ENCODE peak calls at places on chromosomes 16 and 17, in nine cellular contexts. One of them, this sample, is unnamed.

GRCh38 chr17:64025732-64026294 is 5.4 kb upstream of the ICAM2 start:
- DNase-seq in fibroblast of the aortic adventitia: peak
- DNase-seq in hippocampal formation: no peak
- DNase-seq in A549: peak
- DNase-seq in SK-N-MC: no peak
- DNase-seq in GM18507: peak
- DNase-seq in Karpas-422: peak
- DNase-seq in naive thymus-derived CD8-positive, alpha-beta T cell: peak
- DNase-seq in activated CD4-positive, CD25-positive, alpha-beta regulatory T cell treated with anti-CD3 and anti-CD28 coated beads, Interleukin-2, amount 50 U/mL, for 72 hours: peak
- DNase-seq in this sample: peak

GRCh38 chr17:80259642-80260535 is 763 bp upstream of the RNF213 start:
- DNase-seq in Karpas-422: no peak
- DNase-seq in hippocampal formation: peak
- DNase-seq in A549: peak
- DNase-seq in fibroblast of the aortic adventitia: peak
- DNase-seq in SK-N-MC: no peak
- DNase-seq in activated CD4-positive, CD25-positive, alpha-beta regulatory T cell treated with anti-CD3 and anti-CD28 coated beads, Interleukin-2, amount 50 U/mL, for 72 hours: peak
- DNase-seq in GM18507: peak
- DNase-seq in naive thymus-derived CD8-positive, alpha-beta T cell: peak
- DNase-seq in this sample: peak

GRCh38 chr16:519841-520687 is 7.4 kb upstream of the CAPN15 start:
- DNase-seq in A549: no peak
- DNase-seq in fibroblast of the aortic adventitia: no peak
- DNase-seq in hippocampal formation: no peak
- DNase-seq in GM18507: no peak
- DNase-seq in activated CD4-positive, CD25-positive, alpha-beta regulatory T cell treated with anti-CD3 and anti-CD28 coated beads, Interleukin-2, amount 50 U/mL, for 72 hours: no peak
- DNase-seq in SK-N-MC: no peak
- DNase-seq in naive thymus-derived CD8-positive, alpha-beta T cell: no peak
- DNase-seq in Karpas-422: no peak
- DNase-seq in this sample: no peak

GRCh38 chr17:61338000-61338864 is 61.4 kb upstream of the TBX2 start:
- DNase-seq in activated CD4-positive, CD25-positive, alpha-beta regulatory T cell treated with anti-CD3 and anti-CD28 coated beads, Interleukin-2, amount 50 U/mL, for 72 hours: no peak
- DNase-seq in A549: peak
- DNase-seq in SK-N-MC: no peak
- DNase-seq in Karpas-422: no peak
- DNase-seq in GM18507: no peak
- DNase-seq in fibroblast of the aortic adventitia: peak
- DNase-seq in naive thymus-derived CD8-positive, alpha-beta T cell: no peak
- DNase-seq in hippocampal formation: no peak
- DNase-seq in this sample: no peak

GRCh38 chr16:4240624-4241023 is 1.3 kb downstream of the SRL start:
- DNase-seq in GM18507: no peak
- DNase-seq in naive thymus-derived CD8-positive, alpha-beta T cell: no peak
- DNase-seq in hippocampal formation: no peak
- DNase-seq in activated CD4-positive, CD25-positive, alpha-beta regulatory T cell treated with anti-CD3 and anti-CD28 coated beads, Interleukin-2, amount 50 U/mL, for 72 hours: no peak
- DNase-seq in Karpas-422: no peak
- DNase-seq in SK-N-MC: no peak
- DNase-seq in A549: no peak
- DNase-seq in fibroblast of the aortic adventitia: no peak
- DNase-seq in this sample: no peak

GRCh38 chr16:72894291-72895151 is 153.4 kb downstream of the ZFHX3 start:
- DNase-seq in GM18507: no peak
- DNase-seq in fibroblast of the aortic adventitia: peak
- DNase-seq in activated CD4-positive, CD25-positive, alpha-beta regulatory T cell treated with anti-CD3 and anti-CD28 coated beads, Interleukin-2, amount 50 U/mL, for 72 hours: no peak
- DNase-seq in Karpas-422: no peak
- DNase-seq in naive thymus-derived CD8-positive, alpha-beta T cell: no peak
- DNase-seq in A549: no peak
- DNase-seq in SK-N-MC: peak
- DNase-seq in hippocampal formation: no peak
- DNase-seq in this sample: no peak

GRCh38 chr16:58027341-58028167 is 2.0 kb downstream of the MMP15 start:
- DNase-seq in Karpas-422: no peak
- DNase-seq in GM18507: no peak
- DNase-seq in activated CD4-positive, CD25-positive, alpha-beta regulatory T cell treated with anti-CD3 and anti-CD28 coated beads, Interleukin-2, amount 50 U/mL, for 72 hours: no peak
- DNase-seq in naive thymus-derived CD8-positive, alpha-beta T cell: no peak
- DNase-seq in SK-N-MC: no peak
- DNase-seq in A549: peak
- DNase-seq in fibroblast of the aortic adventitia: no peak
- DNase-seq in hippocampal formation: no peak
- DNase-seq in this sample: no peak

GRCh38 chr17:79789943-79790804 is 6.7 kb downstream of the CBX8 start:
- DNase-seq in GM18507: peak
- DNase-seq in hippocampal formation: no peak
- DNase-seq in Karpas-422: peak
- DNase-seq in naive thymus-derived CD8-positive, alpha-beta T cell: no peak
- DNase-seq in activated CD4-positive, CD25-positive, alpha-beta regulatory T cell treated with anti-CD3 and anti-CD28 coated beads, Interleukin-2, amount 50 U/mL, for 72 hours: no peak
- DNase-seq in fibroblast of the aortic adventitia: no peak
- DNase-seq in SK-N-MC: no peak
- DNase-seq in A549: peak
- DNase-seq in this sample: no peak

GRCh38 chr17:29807520-29808361 is 122.3 kb downstream of the SSH2 start:
- DNase-seq in Karpas-422: peak
- DNase-seq in activated CD4-positive, CD25-positive, alpha-beta regulatory T cell treated with anti-CD3 and anti-CD28 coated beads, Interleukin-2, amount 50 U/mL, for 72 hours: peak
- DNase-seq in fibroblast of the aortic adventitia: peak
- DNase-seq in GM18507: peak
- DNase-seq in hippocampal formation: peak
- DNase-seq in A549: peak
- DNase-seq in SK-N-MC: peak
- DNase-seq in naive thymus-derived CD8-positive, alpha-beta T cell: peak
- DNase-seq in this sample: peak

GRCh38 chr17:21542991-21543390 is 149.3 kb upstream of the KCNJ18 start:
- DNase-seq in hippocampal formation: no peak
- DNase-seq in GM18507: no peak
- DNase-seq in activated CD4-positive, CD25-positive, alpha-beta regulatory T cell treated with anti-CD3 and anti-CD28 coated beads, Interleukin-2, amount 50 U/mL, for 72 hours: no peak
- DNase-seq in Karpas-422: no peak
- DNase-seq in fibroblast of the aortic adventitia: no peak
- DNase-seq in naive thymus-derived CD8-positive, alpha-beta T cell: no peak
- DNase-seq in SK-N-MC: no peak
- DNase-seq in A549: no peak
- DNase-seq in this sample: no peak

GRCh38 chr17:80501739-80502577 is 25.6 kb upstream of the NPTX1 start:
- DNase-seq in activated CD4-positive, CD25-positive, alpha-beta regulatory T cell treated with anti-CD3 and anti-CD28 coated beads, Interleukin-2, amount 50 U/mL, for 72 hours: no peak
- DNase-seq in hippocampal formation: no peak
- DNase-seq in SK-N-MC: no peak
- DNase-seq in fibroblast of the aortic adventitia: peak
- DNase-seq in A549: peak
- DNase-seq in GM18507: no peak
- DNase-seq in naive thymus-derived CD8-positive, alpha-beta T cell: no peak
- DNase-seq in Karpas-422: no peak
- DNase-seq in this sample: no peak

GRCh38 chr16:78660795-78661194 is 561.3 kb downstream of the WWOX start:
- DNase-seq in activated CD4-positive, CD25-positive, alpha-beta regulatory T cell treated with anti-CD3 and anti-CD28 coated beads, Interleukin-2, amount 50 U/mL, for 72 hours: no peak
- DNase-seq in naive thymus-derived CD8-positive, alpha-beta T cell: no peak
- DNase-seq in fibroblast of the aortic adventitia: no peak
- DNase-seq in A549: no peak
- DNase-seq in SK-N-MC: no peak
- DNase-seq in Karpas-422: no peak
- DNase-seq in GM18507: no peak
- DNase-seq in hippocampal formation: no peak
- DNase-seq in this sample: no peak

GRCh38 chr17:11144358-11145233 is 96.4 kb upstream of the SHISA6 start:
- DNase-seq in naive thymus-derived CD8-positive, alpha-beta T cell: no peak
- DNase-seq in fibroblast of the aortic adventitia: peak
- DNase-seq in Karpas-422: peak
- DNase-seq in SK-N-MC: no peak
- DNase-seq in activated CD4-positive, CD25-positive, alpha-beta regulatory T cell treated with anti-CD3 and anti-CD28 coated beads, Interleukin-2, amount 50 U/mL, for 72 hours: no peak
- DNase-seq in A549: peak
- DNase-seq in hippocampal formation: peak
- DNase-seq in GM18507: no peak
- DNase-seq in this sample: peak

GRCh38 chr16:56999409-57000270 is 10.3 kb downstream of the NLRC5 start:
- DNase-seq in naive thymus-derived CD8-positive, alpha-beta T cell: peak
- DNase-seq in GM18507: no peak
- DNase-seq in hippocampal formation: no peak
- DNase-seq in activated CD4-positive, CD25-positive, alpha-beta regulatory T cell treated with anti-CD3 and anti-CD28 coated beads, Interleukin-2, amount 50 U/mL, for 72 hours: peak
- DNase-seq in fibroblast of the aortic adventitia: no peak
- DNase-seq in Karpas-422: no peak
- DNase-seq in SK-N-MC: no peak
- DNase-seq in A549: no peak
- DNase-seq in this sample: no peak

GRCh38 chr17:74785981-74786360 is 9.8 kb upstream of the NAT9 start:
- DNase-seq in Karpas-422: no peak
- DNase-seq in naive thymus-derived CD8-positive, alpha-beta T cell: no peak
- DNase-seq in activated CD4-positive, CD25-positive, alpha-beta regulatory T cell treated with anti-CD3 and anti-CD28 coated beads, Interleukin-2, amount 50 U/mL, for 72 hours: no peak
- DNase-seq in hippocampal formation: no peak
- DNase-seq in GM18507: no peak
- DNase-seq in A549: no peak
- DNase-seq in SK-N-MC: no peak
- DNase-seq in fibroblast of the aortic adventitia: no peak
- DNase-seq in this sample: no peak

GRCh38 chr16:69926241-69926640 is 24.9 kb upstream of the CLEC18A start:
- DNase-seq in Karpas-422: no peak
- DNase-seq in hippocampal formation: peak
- DNase-seq in naive thymus-derived CD8-positive, alpha-beta T cell: no peak
- DNase-seq in GM18507: no peak
- DNase-seq in fibroblast of the aortic adventitia: no peak
- DNase-seq in SK-N-MC: no peak
- DNase-seq in A549: no peak
- DNase-seq in activated CD4-positive, CD25-positive, alpha-beta regulatory T cell treated with anti-CD3 and anti-CD28 coated beads, Interleukin-2, amount 50 U/mL, for 72 hours: no peak
- DNase-seq in this sample: no peak

GRCh38 chr17:1169913-1170312 is 9.9 kb downstream of the ABR start:
- DNase-seq in activated CD4-positive, CD25-positive, alpha-beta regulatory T cell treated with anti-CD3 and anti-CD28 coated beads, Interleukin-2, amount 50 U/mL, for 72 hours: no peak
- DNase-seq in SK-N-MC: no peak
- DNase-seq in A549: no peak
- DNase-seq in GM18507: no peak
- DNase-seq in hippocampal formation: no peak
- DNase-seq in fibroblast of the aortic adventitia: no peak
- DNase-seq in naive thymus-derived CD8-positive, alpha-beta T cell: no peak
- DNase-seq in Karpas-422: no peak
- DNase-seq in this sample: no peak

GRCh38 chr17:55648086-55648485 is 74.6 kb downstream of the TMEM100 start:
- DNase-seq in A549: no peak
- DNase-seq in hippocampal formation: no peak
- DNase-seq in GM18507: no peak
- DNase-seq in naive thymus-derived CD8-positive, alpha-beta T cell: no peak
- DNase-seq in Karpas-422: no peak
- DNase-seq in fibroblast of the aortic adventitia: peak
- DNase-seq in SK-N-MC: no peak
- DNase-seq in activated CD4-positive, CD25-positive, alpha-beta regulatory T cell treated with anti-CD3 and anti-CD28 coated beads, Interleukin-2, amount 50 U/mL, for 72 hours: no peak
- DNase-seq in this sample: no peak

GRCh38 chr17:40813804-40814203 is 8.6 kb downstream of the KRT10 start:
- DNase-seq in hippocampal formation: no peak
- DNase-seq in SK-N-MC: no peak
- DNase-seq in GM18507: no peak
- DNase-seq in naive thymus-derived CD8-positive, alpha-beta T cell: no peak
- DNase-seq in activated CD4-positive, CD25-positive, alpha-beta regulatory T cell treated with anti-CD3 and anti-CD28 coated beads, Interleukin-2, amount 50 U/mL, for 72 hours: no peak
- DNase-seq in A549: no peak
- DNase-seq in Karpas-422: no peak
- DNase-seq in fibroblast of the aortic adventitia: peak
- DNase-seq in this sample: no peak

GRCh38 chr16:87465306-87465705 is 27.5 kb downstream of the ZCCHC14 start:
- DNase-seq in A549: no peak
- DNase-seq in naive thymus-derived CD8-positive, alpha-beta T cell: no peak
- DNase-seq in Karpas-422: no peak
- DNase-seq in SK-N-MC: no peak
- DNase-seq in fibroblast of the aortic adventitia: peak
- DNase-seq in activated CD4-positive, CD25-positive, alpha-beta regulatory T cell treated with anti-CD3 and anti-CD28 coated beads, Interleukin-2, amount 50 U/mL, for 72 hours: no peak
- DNase-seq in GM18507: no peak
- DNase-seq in hippocampal formation: no peak
- DNase-seq in this sample: no peak

GRCh38 chr17:12789075-12789975 is at the start of gene ARHGAP44:
- DNase-seq in hippocampal formation: peak
- DNase-seq in naive thymus-derived CD8-positive, alpha-beta T cell: no peak
- DNase-seq in GM18507: peak
- DNase-seq in Karpas-422: peak
- DNase-seq in activated CD4-positive, CD25-positive, alpha-beta regulatory T cell treated with anti-CD3 and anti-CD28 coated beads, Interleukin-2, amount 50 U/mL, for 72 hours: no peak
- DNase-seq in fibroblast of the aortic adventitia: peak
- DNase-seq in A549: peak
- DNase-seq in SK-N-MC: no peak
- DNase-seq in this sample: peak

GRCh38 chr16:83137326-83137770 is 510.6 kb downstream of the CDH13 start:
- DNase-seq in SK-N-MC: no peak
- DNase-seq in fibroblast of the aortic adventitia: peak
- DNase-seq in activated CD4-positive, CD25-positive, alpha-beta regulatory T cell treated with anti-CD3 and anti-CD28 coated beads, Interleukin-2, amount 50 U/mL, for 72 hours: no peak
- DNase-seq in Karpas-422: peak
- DNase-seq in GM18507: no peak
- DNase-seq in hippocampal formation: no peak
- DNase-seq in A549: no peak
- DNase-seq in naive thymus-derived CD8-positive, alpha-beta T cell: no peak
- DNase-seq in this sample: peak

GRCh38 chr16:53840472-53840871 is 136.5 kb downstream of the FTO start:
- DNase-seq in Karpas-422: peak
- DNase-seq in A549: no peak
- DNase-seq in fibroblast of the aortic adventitia: no peak
- DNase-seq in naive thymus-derived CD8-positive, alpha-beta T cell: no peak
- DNase-seq in hippocampal formation: no peak
- DNase-seq in SK-N-MC: no peak
- DNase-seq in activated CD4-positive, CD25-positive, alpha-beta regulatory T cell treated with anti-CD3 and anti-CD28 coated beads, Interleukin-2, amount 50 U/mL, for 72 hours: no peak
- DNase-seq in GM18507: no peak
- DNase-seq in this sample: no peak